ENCODE peak calls at places on chromosomes 4 and X, in five cellular contexts. T is D341Med; H is iPS DF 6.9; S is activated CD8-positive, alpha-beta memory T cell treated with anti-CD3 and anti-CD28 coated beads for 48 hours; R is stimulated activated CD4-positive, alpha-beta T cell treated with anti-CD3 and anti-CD28 coated beads, TNF-alpha, amount 100 ng/mL, for 24 hours. K is an unnamed sample.

GRCh38 chrX:34401411-34401810 is 255.7 kb downstream of the TMEM47 start:
- DNase-seq in R (no peak), T (no peak), H (no peak), S (no peak), K (no peak)

GRCh38 chr4:81486502-81486901 is 14.8 kb upstream of the RASGEF1B start:
- DNase-seq in S (no peak), H (no peak), T (no peak), R (no peak), K (no peak)

GRCh38 chr4:86596802-86597201 is 2.7 kb downstream of the PTPN13 start:
- DNase-seq in S (no peak), R (no peak), T (no peak), H (no peak), K (no peak)

GRCh38 chrX:119757979-119758681 is at the start of gene SOWAHD:
- DNase-seq in H (no peak), T (peak), S (no peak), R (no peak), K (peak)

GRCh38 chr4:186957952-186958555 is 234.4 kb upstream of the FAT1 start:
- DNase-seq in H (no peak), R (no peak), T (no peak), S (no peak), K (no peak)

GRCh38 chrX:40543661-40544328 is 37.0 kb upstream of the ATP6AP2 start:
- DNase-seq in R (no peak), S (no peak), T (peak), H (peak), K (no peak)

GRCh38 chr4:146639414-146639814 is 721 bp downstream of the POU4F2 start:
- DNase-seq in S (no peak), H (no peak), T (no peak), R (no peak), K (no peak)

GRCh38 chrX:2967998-2968909 is 38.1 kb upstream of the ARSH start:
- DNase-seq in S (no peak), R (peak), H (no peak), T (no peak), K (peak)

GRCh38 chr4:153126137-153126536 is 78.1 kb upstream of the TRIM2 start:
- DNase-seq in T (no peak), S (no peak), H (no peak), R (no peak), K (no peak)

GRCh38 chrX:30689116-30689515 is 35.9 kb downstream of the GK start:
- DNase-seq in S (no peak), H (no peak), R (no peak), T (no peak), K (no peak)

GRCh38 chrX:119105826-119106225 is 21.8 kb downstream of the KIAA1210 start:
- DNase-seq in T (no peak), S (no peak), H (no peak), R (no peak), K (no peak)

GRCh38 chrX:15441464-15441863 is 51.7 kb downstream of the PIR start:
- DNase-seq in T (peak), H (no peak), R (no peak), S (no peak), K (no peak)

GRCh38 chr4:94976371-94977011 is 218.7 kb downstream of the BMPR1B start:
- DNase-seq in S (no peak), T (no peak), R (no peak), H (no peak), K (no peak)

GRCh38 chr4:145827885-145828284 is 110.7 kb downstream of the ZNF827 start:
- DNase-seq in T (no peak), H (no peak), S (no peak), R (no peak), K (no peak)

GRCh38 chrX:56794404-56794803 is 65.4 kb downstream of the NBDY start:
- DNase-seq in T (no peak), H (no peak), R (no peak), S (no peak), K (no peak)

GRCh38 chr4:15587649-15588048 is 67.5 kb downstream of the FBXL5 start:
- DNase-seq in T (no peak), S (no peak), H (no peak), R (no peak), K (no peak)

GRCh38 chr4:15779336-15779735 is 1.2 kb downstream of the CD38 start:
- DNase-seq in S (no peak), H (no peak), R (no peak), T (peak), K (peak)

GRCh38 chr4:147096667-147097604 is 151.3 kb upstream of the TTC29 start:
- DNase-seq in H (no peak), T (peak), R (no peak), S (no peak), K (no peak)

GRCh38 chr4:8847331-8847730 is 24.3 kb downstream of the HMX1 start:
- DNase-seq in S (no peak), T (no peak), H (no peak), R (no peak), K (no peak)

GRCh38 chrX:153688900-153689590 is 1.3 kb downstream of the SLC6A8 start:
- DNase-seq in R (no peak), T (peak), S (no peak), H (no peak), K (peak)

GRCh38 chrX:47645530-47645929 is 4.8 kb downstream of the ELK1 start:
- DNase-seq in H (no peak), S (no peak), R (no peak), T (no peak), K (no peak)

GRCh38 chr4:138494931-138495330 is 252.8 kb upstream of the SLC7A11 start:
- DNase-seq in H (peak), R (no peak), T (peak), S (no peak), K (no peak)

GRCh38 chrX:110061138-110061537 is 58.2 kb downstream of the TMEM164 start:
- DNase-seq in S (no peak), T (no peak), H (no peak), R (no peak), K (no peak)

GRCh38 chrX:28675173-28675572 is 87.9 kb downstream of the IL1RAPL1 start:
- DNase-seq in H (no peak), T (no peak), S (no peak), R (no peak), K (no peak)

GRCh38 chr4:40482985-40483647 is 146.5 kb downstream of the RBM47 start:
- DNase-seq in R (no peak), S (no peak), T (no peak), H (no peak), K (no peak)

GRCh38 chr4:65999518-65999871 is 329.2 kb upstream of the EPHA5 start:
- DNase-seq in T (no peak), H (no peak), S (no peak), R (no peak), K (no peak)

GRCh38 chr4:139562067-139562684 is 6.2 kb upstream of the SETD7 start:
- DNase-seq in R (no peak), H (no peak), T (no peak), S (no peak), K (no peak)

GRCh38 chr4:113316879-113317278 is 267.4 kb downstream of the ANK2 start:
- DNase-seq in S (no peak), R (no peak), T (no peak), H (no peak), K (no peak)

GRCh38 chr4:26342328-26343040 is 21.7 kb downstream of the RBPJ start:
- DNase-seq in S (no peak), R (no peak), T (no peak), H (no peak), K (no peak)

GRCh38 chr4:47913858-47914218 is 545 bp downstream of the NFXL1 start:
- DNase-seq in S (peak), H (no peak), R (peak), T (peak), K (peak)

GRCh38 chr4:145937021-145937861 is 1.4 kb downstream of the ZNF827 start:
- DNase-seq in S (peak), R (peak), H (no peak), T (peak), K (peak)

GRCh38 chr4:96585304-96585703 is 745.4 kb downstream of the PDHA2 start:
- DNase-seq in T (no peak), H (no peak), S (no peak), R (no peak), K (no peak)

GRCh38 chr4:39591290-39591689 is 47.4 kb downstream of the SMIM14 start:
- DNase-seq in H (no peak), R (no peak), S (no peak), T (no peak), K (no peak)

GRCh38 chr4:55768291-55768690 is 51.3 kb upstream of the EXOC1L start:
- DNase-seq in S (no peak), R (no peak), H (peak), T (no peak), K (no peak)

GRCh38 chr4:186537843-186538521 is 17.4 kb downstream of the MTNR1A start:
- DNase-seq in R (no peak), H (no peak), T (no peak), S (no peak), K (no peak)

GRCh38 chr4:47031713-47032404 is 492 bp downstream of the GABRB1 start:
- DNase-seq in H (no peak), T (no peak), S (no peak), R (no peak), K (no peak)

GRCh38 chr4:44791842-44792241 is 65.5 kb upstream of the GNPDA2 start:
- DNase-seq in T (no peak), R (no peak), S (no peak), H (no peak), K (no peak)

GRCh38 chrX:103417933-103418332 is 41.6 kb downstream of the BEX3 start:
- DNase-seq in H (no peak), R (no peak), T (no peak), S (no peak), K (no peak)

K was measured in anterior cingulate cortex.